ENCODE peak calls at places on chromosomes 16 and 17, in ten cellular contexts. O is AG08396, D is T-helper 17 cell, I is AML-193, N is nephron progenitor cell, H is SJSA1, X is heart right ventricle, Z is astrocyte of the spinal cord, K is NCI-H1417, Y is NCI-H460. C is an unnamed sample.

GRCh38 chr17:82858376-82859126 is 18.7 kb upstream of the ZNF750 start:
- DNase-seq in N (no peak), D (no peak), Z (no peak), Y (no peak), K (no peak), I (no peak), X (no peak), O (no peak), H (no peak), C (no peak)

GRCh38 chr17:72955391-72956140 is 136.9 kb downstream of the SLC39A11 start:
- DNase-seq in K (no peak), H (no peak), O (no peak), D (no peak), N (no peak), Z (no peak), I (no peak), Y (no peak), X (no peak), C (no peak)

GRCh38 chr17:81076097-81076754 is 41.3 kb downstream of the BAIAP2 start:
- DNase-seq in N (no peak), Y (no peak), Z (no peak), O (no peak), X (no peak), I (no peak), K (peak; percentile 76), H (no peak), D (no peak), C (no peak)

GRCh38 chr17:36468903-36469635 is 17.4 kb upstream of the ZNHIT3 start:
- DNase-seq in Y (no peak), O (no peak), H (no peak), D (no peak), Z (no peak), K (peak; percentile 83), N (no peak), X (no peak), I (no peak), C (no peak)

GRCh38 chr17:73342549-73343167 is 30.9 kb upstream of the CDC42EP4 start:
- DNase-seq in I (no peak), Z (no peak), D (no peak), N (no peak), K (no peak), H (peak; percentile 96), O (no peak), X (no peak), Y (no peak), C (no peak)

GRCh38 chr17:38747385-38748328 is 479 bp downstream of the PCGF2 start:
- DNase-seq in I (no peak), D (no peak), X (peak; percentile 64), K (no peak), N (peak; percentile 78), H (peak; percentile 34), Y (no peak), Z (no peak), O (peak; percentile 51), C (no peak)

GRCh38 chr17:27892866-27893769 is at the start of gene LYRM9:
- DNase-seq in X (peak; percentile 96), Z (peak; percentile 81), D (peak; percentile 91), O (peak; percentile 99), I (peak; percentile 95), N (peak; percentile 98), Y (peak; percentile 87), H (peak; percentile 76), K (peak; percentile 89), C (peak; percentile 71)

GRCh38 chr16:51888021-51888420 is 658.9 kb downstream of the TOX3 start:
- DNase-seq in Y (no peak), D (no peak), N (no peak), Z (no peak), K (no peak), O (no peak), X (no peak), I (no peak), H (no peak), C (no peak)

GRCh38 chr16:57115504-57116182 is 23.3 kb downstream of the CPNE2 start:
- DNase-seq in D (no peak), K (peak; percentile 9), Z (peak; percentile 89), X (peak; percentile 80), I (no peak), N (peak; percentile 25), Y (no peak), O (peak; percentile 55), H (no peak), C (peak; percentile 57)

GRCh38 chr16:47285001-47285400 is 141.3 kb upstream of the NETO2 start:
- DNase-seq in K (no peak), I (no peak), H (no peak), O (no peak), D (no peak), Z (no peak), X (no peak), Y (no peak), N (no peak), C (no peak)

GRCh38 chr17:45086865-45087495 is 25.9 kb downstream of the NMT1 start:
- DNase-seq in K (no peak), H (no peak), Y (no peak), Z (no peak), X (no peak), D (no peak), N (no peak), O (no peak), I (no peak), C (no peak)

GRCh38 chr17:7475764-7476422 is 3.5 kb downstream of the ZBTB4 start:
- DNase-seq in Y (no peak), N (no peak), H (no peak), Z (no peak), X (peak; percentile 42), O (peak; percentile 71), D (no peak), K (no peak), I (no peak), C (no peak)

GRCh38 chr17:63984651-63985386 is 12.1 kb upstream of the SCN4A start:
- DNase-seq in D (peak; percentile 58), O (peak; percentile 88), N (no peak), I (no peak), Z (peak; percentile 89), X (peak; percentile 52), Y (no peak), H (peak; percentile 69), K (no peak), C (no peak)

GRCh38 chr17:58531661-58532554 is 17.5 kb upstream of the MTMR4 start:
- DNase-seq in O (peak; percentile 87), D (peak; percentile 63), K (peak; percentile 63), Y (no peak), N (peak; percentile 83), X (peak; percentile 78), H (no peak), I (no peak), Z (no peak), C (no peak)

GRCh38 chr17:42679001-42679491 is 2.3 kb upstream of the PLEKHH3 start:
- DNase-seq in N (no peak), K (peak; percentile 46), I (peak; percentile 19), D (peak; percentile 41), Z (peak; percentile 53), H (no peak), Y (peak; percentile 38), O (peak; percentile 36), X (no peak), C (no peak)